ENCODE peak calls at places on chromosome 10, in five cellular contexts. M is GM12878, V is HepG2, P is NT2/D1, J is H1. S is an unnamed sample.

GRCh38 chr10:89648074-89648473 is 3.0 kb upstream of the PANK1 start:
- DNase-seq in M (no peak), V (no peak), J (no peak), P (no peak), S (no peak)

GRCh38 chr10:91907914-91908357 is 1.4 kb downstream of the FGFBP3 start:
- DNase-seq in M (no peak), J (no peak), P (no peak), V (no peak), S (peak)

GRCh38 chr10:119269737-119270136 is 62.4 kb downstream of the GRK5 start:
- DNase-seq in M (no peak), P (no peak), J (no peak), V (no peak), S (no peak)

GRCh38 chr10:118234654-118235053 is 107.5 kb downstream of the FAM204A start:
- DNase-seq in J (no peak), M (no peak), V (no peak), P (no peak), S (no peak)

GRCh38 chr10:47325303-47326291 is 3.3 kb downstream of the GDF2 start:
- DNase-seq in J (no peak), V (no peak), M (no peak), P (no peak), S (no peak)

GRCh38 chr10:76303682-76304316 is 872.4 kb downstream of the LRMDA start:
- DNase-seq in J (peak), M (no peak), V (peak), P (peak), S (peak)

GRCh38 chr10:93287775-93288174 is 194.4 kb downstream of the MYOF start:
- DNase-seq in P (no peak), V (no peak), J (no peak), M (no peak), S (no peak)

GRCh38 chr10:22420787-22421517 is 75.7 kb downstream of the SPAG6 start:
- DNase-seq in M (no peak), P (no peak), V (no peak), J (no peak), S (no peak)

GRCh38 chr10:74599676-74600075 is 226.7 kb upstream of the KAT6B start:
- DNase-seq in V (no peak), M (no peak), P (no peak), J (no peak), S (no peak)

GRCh38 chr10:79184649-79185048 is 115.9 kb downstream of the ZMIZ1 start:
- DNase-seq in V (no peak), P (no peak), M (no peak), J (no peak), S (no peak)

GRCh38 chr10:103804866-103805265 is 50.5 kb downstream of the SH3PXD2A start:
- DNase-seq in J (no peak), P (peak), M (no peak), V (no peak), S (no peak)

GRCh38 chr10:68550747-68551411 is 9.3 kb upstream of the TET1 start:
- DNase-seq in V (peak), M (no peak), P (peak), J (peak), S (peak)

GRCh38 chr10:43076876-43077420 is at the start of gene RET:
- DNase-seq in P (no peak), M (no peak), V (no peak), J (no peak), S (peak)

GRCh38 chr10:76583711-76584161 is 1053.9 kb downstream of the KCNMA1 start:
- DNase-seq in V (no peak), J (no peak), M (no peak), P (no peak), S (no peak)

GRCh38 chr10:127556911-127557310 is 7.8 kb downstream of the NPS start:
- DNase-seq in V (no peak), M (no peak), J (no peak), P (peak), S (peak)

GRCh38 chr10:20767028-20767427 is 130.1 kb downstream of the NEBL start:
- DNase-seq in J (no peak), P (no peak), V (no peak), M (no peak), S (no peak)

GRCh38 chr10:24201503-24202180 is 7.3 kb upstream of the KIAA1217 start:
- DNase-seq in M (no peak), P (no peak), J (no peak), V (no peak), S (no peak)

GRCh38 chr10:77648472-77648871 is 10.9 kb upstream of the KCNMA1 start:
- DNase-seq in J (no peak), P (no peak), V (no peak), M (no peak), S (no peak)

DNA sequence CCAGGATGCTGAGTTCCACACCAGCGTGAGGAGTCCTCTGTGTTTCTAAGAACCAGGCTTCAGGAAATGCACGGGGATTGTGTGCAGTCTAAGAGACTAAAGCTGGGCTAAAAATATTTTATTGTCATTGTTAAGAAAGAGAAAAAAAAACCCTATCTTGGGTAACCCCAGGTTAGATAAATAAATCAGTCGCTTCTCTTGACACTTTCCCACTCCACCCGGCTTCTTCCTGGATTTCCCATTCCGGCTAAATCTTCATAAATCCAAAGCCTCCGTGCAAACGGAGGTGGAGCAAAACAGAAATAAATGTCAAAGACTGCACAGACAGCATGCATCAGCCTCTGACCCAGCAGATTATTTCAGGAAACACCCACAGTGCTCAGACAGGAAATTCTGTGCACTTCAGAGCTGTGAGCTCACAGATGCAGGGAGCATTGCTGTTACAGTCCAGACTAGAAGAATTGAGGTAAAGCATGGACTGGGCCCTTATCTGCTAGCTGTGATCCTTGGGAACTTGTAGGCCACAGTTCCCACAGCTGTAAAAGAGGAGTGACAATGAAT is 44.8 kb upstream of the GRID1 start:
- DNase-seq in V (peak), J (no peak), M (peak), P (no peak), S (no peak)
- TF ChIP-seq SUZ12 in V (no peak), J (no peak), M (no peak), P (no peak), S (no peak)

DNA sequence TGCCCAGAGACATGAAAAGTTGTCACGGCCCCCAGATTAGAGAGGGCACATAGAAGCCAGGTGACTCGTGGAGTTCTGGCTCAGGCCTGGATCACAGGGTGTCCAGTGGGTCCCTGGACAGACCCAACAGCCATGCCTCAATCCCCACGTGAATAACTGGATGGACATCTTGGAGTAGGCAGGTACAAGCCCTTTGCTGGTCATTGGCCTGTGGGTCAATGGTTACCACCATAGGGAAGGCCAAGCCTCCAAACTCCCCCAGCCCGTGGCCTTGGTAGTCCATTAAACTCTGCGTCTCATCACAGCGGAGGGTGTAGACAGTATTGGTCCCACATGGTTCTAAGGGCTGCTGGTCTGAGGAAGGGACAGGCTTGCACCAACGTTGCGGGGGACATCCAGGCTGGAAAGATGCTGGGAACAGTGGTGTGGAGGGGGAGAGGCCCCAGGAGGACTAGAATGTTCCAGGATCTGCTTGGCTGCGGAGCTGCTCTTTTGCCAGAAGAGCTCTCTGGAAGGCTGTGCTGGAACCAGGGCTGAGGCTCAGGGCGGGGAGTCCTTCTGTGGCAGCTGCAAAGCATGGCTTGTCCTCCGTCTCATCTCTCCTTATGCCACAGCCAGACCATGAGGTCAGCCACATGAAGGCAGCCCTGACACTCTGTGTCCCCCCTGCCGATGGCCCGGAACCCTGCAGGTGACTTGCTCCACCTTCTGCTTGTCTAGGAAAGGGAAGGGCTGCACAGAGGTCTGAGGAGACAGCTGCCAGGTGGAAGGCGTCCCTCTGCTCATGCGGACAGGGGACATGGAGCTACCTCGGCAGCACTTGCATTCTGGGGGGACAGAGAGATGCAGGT is 205.6 kb upstream of the PPP2R2D start:
- DNase-seq in J (no peak), V (no peak), P (no peak), M (no peak), S (no peak)
- TF ChIP-seq SUZ12 in J (no peak), V (no peak), P (no peak), M (no peak), S (no peak)

GRCh38 chr10:110556993-110557601 is 10.4 kb upstream of the SMC3 start:
- DNase-seq in V (peak), M (no peak), J (no peak), P (no peak), S (peak)
- TF ChIP-seq SUZ12 in V (no peak), M (no peak), J (no peak), P (no peak), S (no peak)

GRCh38 chr10:11245095-11245479 is 227.4 kb downstream of the CELF2 start:
- DNase-seq in V (no peak), P (no peak), J (no peak), M (no peak), S (no peak)

GRCh38 chr10:11245981-11246590 is 228.4 kb downstream of the CELF2 start:
- DNase-seq in P (no peak), M (no peak), V (no peak), J (no peak), S (no peak)

GRCh38 chr10:11243425-11244222 is 226.0 kb downstream of the CELF2 start:
- DNase-seq in M (no peak), P (no peak), V (no peak), J (no peak), S (no peak)

GRCh38 chr10:11246752-11247467 is 229.2 kb downstream of the CELF2 start:
- DNase-seq in P (no peak), J (no peak), M (peak), V (no peak), S (no peak)

DNA sequence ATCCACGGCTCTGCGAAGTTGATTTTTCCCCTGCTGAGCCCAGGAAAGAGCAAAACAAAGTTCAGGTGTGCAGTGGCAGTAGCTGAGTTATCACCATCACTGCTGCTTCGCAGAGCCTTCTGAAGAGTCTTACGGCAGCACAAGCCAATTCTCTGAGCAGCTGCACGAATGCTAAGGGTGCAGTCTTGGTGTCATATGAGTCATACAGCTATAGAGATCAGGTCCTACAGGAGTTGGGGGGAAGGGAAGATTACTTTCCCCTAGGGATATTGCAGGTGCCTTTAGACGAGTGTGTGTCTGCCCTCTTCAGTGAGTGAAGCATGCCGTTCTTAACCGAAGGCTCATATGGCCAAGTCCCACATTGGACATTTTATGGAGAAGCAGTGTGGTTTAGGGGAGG is 227.8 kb downstream of the CELF2 start:
- DNase-seq in J (no peak), M (peak), P (no peak), V (no peak), S (no peak)
- TF ChIP-seq SUZ12 in J (no peak), M (no peak), P (no peak), V (no peak), S (no peak)

GRCh38 chr10:71337219-71337625 is 18.2 kb downstream of the SLC29A3 start:
- DNase-seq in J (no peak), V (no peak), P (no peak), M (no peak), S (no peak)

GRCh38 chr10:71342850-71343773 is 24.1 kb downstream of the SLC29A3 start:
- DNase-seq in M (no peak), J (no peak), P (no peak), V (peak), S (no peak)

GRCh38 chr10:71336632-71337031 is 17.6 kb downstream of the SLC29A3 start:
- DNase-seq in P (no peak), M (no peak), J (no peak), V (no peak), S (no peak)

GRCh38 chr10:71338728-71339495 is 19.9 kb downstream of the SLC29A3 start:
- DNase-seq in V (no peak), P (no peak), M (no peak), J (no peak), S (no peak)

DNA sequence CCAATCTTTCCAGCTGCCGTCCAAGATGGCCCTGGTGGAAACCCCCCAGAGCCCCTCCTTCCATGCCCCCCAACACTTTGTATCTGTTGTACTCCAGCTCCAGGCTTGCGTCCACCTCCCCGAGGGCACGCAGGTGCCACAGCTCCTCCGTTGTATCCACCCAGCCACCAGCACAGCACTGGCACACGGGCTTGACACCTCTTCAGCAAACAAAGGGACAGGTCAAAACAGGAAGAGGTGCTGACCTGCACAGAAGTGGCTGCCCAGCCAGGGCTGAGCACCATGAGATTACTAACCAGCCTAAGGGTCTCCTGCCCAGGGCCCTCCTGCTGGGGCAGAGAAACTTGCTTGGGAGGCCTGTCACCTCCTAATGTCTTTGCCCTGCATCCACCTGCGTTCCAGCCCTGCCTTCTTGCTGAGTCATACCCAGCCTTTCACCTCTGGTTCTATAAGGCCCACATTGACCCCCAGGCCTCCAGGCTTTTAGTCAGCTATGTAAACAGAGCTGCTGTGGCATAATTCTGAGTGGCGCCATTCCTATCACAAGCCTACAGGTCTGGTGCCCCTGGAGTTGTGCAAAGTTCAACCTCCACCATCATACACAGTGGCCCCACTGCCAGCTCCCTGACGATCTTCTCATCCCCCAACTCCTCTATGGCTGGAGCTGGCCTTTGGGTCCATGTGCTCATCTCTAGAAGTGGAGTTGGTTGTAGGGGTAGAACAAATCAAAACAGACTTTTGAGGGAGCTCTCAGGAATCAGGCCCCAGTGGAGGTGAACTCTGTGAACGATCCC is 20.9 kb downstream of the SLC29A3 start:
- DNase-seq in P (no peak), J (no peak), V (peak), M (no peak), S (no peak)
- TF ChIP-seq SUZ12 in P (no peak), J (no peak), V (no peak), M (no peak), S (no peak)

GRCh38 chr10:4033341-4033896 is 248.4 kb upstream of the KLF6 start:
- DNase-seq in J (no peak), P (no peak), V (no peak), M (peak), S (no peak)
- TF ChIP-seq SUZ12 in J (no peak), P (no peak), V (no peak), M (no peak), S (no peak)

GRCh38 chr10:8583096-8583495 is 528.6 kb downstream of the GATA3 start:
- DNase-seq in M (no peak), J (no peak), P (no peak), V (no peak), S (no peak)

GRCh38 chr10:8576281-8576680 is 521.8 kb downstream of the GATA3 start:
- DNase-seq in V (no peak), P (no peak), M (no peak), J (no peak), S (no peak)

GRCh38 chr10:8581521-8582225 is 527.2 kb downstream of the GATA3 start:
- DNase-seq in J (no peak), V (no peak), M (no peak), P (no peak), S (no peak)

GRCh38 chr10:8575551-8576100 is 521.1 kb downstream of the GATA3 start:
- DNase-seq in P (no peak), V (no peak), M (no peak), J (no peak), S (no peak)

GRCh38 chr10:8577681-8578080 is 523.2 kb downstream of the GATA3 start:
- DNase-seq in V (no peak), P (no peak), M (no peak), J (no peak), S (no peak)
- TF ChIP-seq SUZ12 in V (no peak), P (no peak), M (no peak), J (no peak), S (no peak)

DNA sequence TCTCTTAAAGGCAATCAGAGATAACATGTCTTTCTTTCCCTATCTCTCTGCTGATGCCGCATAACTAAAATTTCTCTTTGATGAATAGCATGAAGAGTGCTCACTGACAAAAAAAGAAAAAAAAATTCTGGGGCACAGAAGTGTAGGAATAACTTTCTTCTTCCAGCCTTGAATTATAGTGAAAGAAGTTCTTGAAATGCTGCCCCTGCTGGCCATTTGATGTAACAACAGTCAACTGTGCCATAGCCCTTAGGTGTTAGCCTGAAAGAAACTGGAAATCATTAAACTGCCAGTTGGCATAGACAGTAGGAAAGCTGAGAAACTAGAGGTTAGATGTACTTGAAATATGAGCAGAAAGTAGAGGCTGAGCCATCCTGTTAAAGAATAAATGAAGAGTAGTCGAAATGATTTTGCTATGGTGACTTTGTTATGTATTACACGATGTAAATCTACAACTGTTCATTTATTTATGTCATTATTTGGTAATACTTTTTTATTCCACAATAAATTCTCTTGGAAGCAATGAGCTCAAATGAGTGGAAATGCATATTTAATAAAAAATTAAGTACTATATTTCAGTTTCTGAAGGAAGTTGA is 48.3 kb upstream of the FAM171A1 start:
- DNase-seq in M (no peak), J (no peak), V (peak), P (peak), S (peak)
- TF ChIP-seq SUZ12 in M (no peak), J (no peak), V (no peak), P (no peak), S (no peak)